ENCODE peak calls at places on chromosome X, in eight cellular contexts. Y is activated CD4-positive, alpha-beta T cell treated with anti-CD3 and anti-CD28 coated beads for 1 hour; G is aorta; C is NB4; I is astrocyte of the spinal cord; B is H54; E is H4; K is epithelial cell of prostate. W is an unnamed sample.

GRCh38 chrX:22950278-22951266 is 49.2 kb upstream of the DDX53 start:
- DNase-seq in G (no peak), C (peak), E (peak), B (peak), Y (no peak), K (peak), I (peak), W (no peak)

GRCh38 chrX:65196758-65197371 is 220.6 kb upstream of the ZC4H2 start:
- DNase-seq in K (no peak), G (no peak), Y (no peak), B (no peak), C (no peak), E (no peak), I (no peak), W (no peak)

GRCh38 chrX:3811331-3812311 is 98.2 kb upstream of the PRKX start:
- DNase-seq in B (no peak), E (peak), Y (peak), I (peak), C (peak), K (no peak), G (no peak), W (peak)

GRCh38 chrX:154396948-154397887 is 959 bp upstream of the RPL10 start:
- DNase-seq in I (peak), K (no peak), Y (no peak), C (peak), G (peak), B (no peak), E (no peak), W (no peak)

GRCh38 chrX:71236858-71237257 is 13.8 kb downstream of the GJB1 start:
- DNase-seq in E (no peak), Y (no peak), G (no peak), K (no peak), C (peak), I (no peak), B (no peak), W (no peak)

GRCh38 chrX:154730271-154730883 is 20.5 kb downstream of the GAB3 start:
- DNase-seq in Y (no peak), K (no peak), C (no peak), E (peak), B (no peak), G (no peak), I (peak), W (no peak)

GRCh38 chrX:39309721-39310152 is 508.5 kb downstream of the MID1IP1 start:
- DNase-seq in B (no peak), C (peak), Y (peak), G (no peak), K (no peak), E (peak), I (peak), W (no peak)

GRCh38 chrX:141278306-141278705 is 36.0 kb upstream of the SPANXC start:
- DNase-seq in B (no peak), I (peak), C (peak), Y (no peak), K (no peak), E (peak), G (no peak), W (no peak)

GRCh38 chrX:2828404-2829065 is at the start of gene GYG2:
- DNase-seq in C (no peak), G (no peak), I (peak), Y (no peak), K (no peak), B (no peak), E (peak), W (no peak)

GRCh38 chrX:71911023-71911730 is 532 bp downstream of the NHSL2 start:
- DNase-seq in C (peak), K (no peak), Y (peak), E (no peak), G (peak), I (no peak), B (no peak), W (no peak)

GRCh38 chrX:154890990-154891639 is 5.0 kb downstream of the F8A1 start:
- DNase-seq in E (no peak), I (no peak), Y (no peak), K (no peak), G (no peak), B (no peak), C (no peak), W (no peak)

GRCh38 chrX:22320236-22320635 is 47.5 kb downstream of the CBLL2 start:
- DNase-seq in B (no peak), K (no peak), Y (no peak), E (no peak), G (no peak), C (no peak), I (no peak), W (no peak)

GRCh38 chrX:45719751-45720501 is 519.2 kb upstream of the DIPK2B start:
- DNase-seq in I (no peak), G (no peak), C (no peak), E (no peak), K (no peak), B (no peak), Y (no peak), W (no peak)

GRCh38 chrX:39226307-39226706 is 425.0 kb downstream of the MID1IP1 start:
- DNase-seq in K (no peak), E (no peak), B (no peak), C (no peak), G (no peak), Y (no peak), I (no peak), W (no peak)

GRCh38 chrX:78437621-78438020 is 110.2 kb upstream of the CYSLTR1 start:
- DNase-seq in Y (no peak), I (no peak), G (no peak), C (no peak), E (no peak), K (no peak), B (no peak), W (no peak)

GRCh38 chrX:152992120-152992519 is 1.8 kb downstream of the PNMA5 start:
- DNase-seq in K (no peak), E (no peak), B (no peak), C (no peak), I (no peak), Y (no peak), G (no peak), W (no peak)

GRCh38 chrX:120308558-120308957 is 2.7 kb downstream of the TMEM255A start:
- DNase-seq in G (no peak), E (no peak), Y (no peak), B (no peak), I (peak), C (no peak), K (no peak), W (no peak)

W was measured in GM12878.